ENCODE peak calls at places on chromosomes 3 and 15, in four cellular contexts. One of them, this sample, is unnamed.

GRCh38 chr3:80278056-80278455 is 510.3 kb upstream of the ROBO1 start:
- DNase-seq in NCI-H146: no peak
- DNase-seq in progenitor cell of endocrine pancreas: no peak
- DNase-seq in NCI-H1092 treated with DMSO at 0.1 percent for 48 hours: no peak
- DNase-seq in this sample: no peak

GRCh38 chr15:58269455-58270414 is 131.6 kb downstream of the AQP9 start:
- DNase-seq in NCI-H146: peak
- DNase-seq in progenitor cell of endocrine pancreas: peak
- DNase-seq in NCI-H1092 treated with DMSO at 0.1 percent for 48 hours: peak
- DNase-seq in this sample: no peak

GRCh38 chr3:185207931-185208746 is 45.7 kb downstream of the EHHADH start:
- DNase-seq in NCI-H146: no peak
- DNase-seq in progenitor cell of endocrine pancreas: no peak
- DNase-seq in NCI-H1092 treated with DMSO at 0.1 percent for 48 hours: no peak
- DNase-seq in this sample: no peak

GRCh38 chr15:76517910-76518309 is 181.3 kb downstream of the ISL2 start:
- DNase-seq in NCI-H146: no peak
- DNase-seq in progenitor cell of endocrine pancreas: no peak
- DNase-seq in NCI-H1092 treated with DMSO at 0.1 percent for 48 hours: no peak
- DNase-seq in this sample: no peak

GRCh38 chr3:9116351-9116750 is 133.1 kb downstream of the SRGAP3 start:
- DNase-seq in NCI-H146: no peak
- DNase-seq in progenitor cell of endocrine pancreas: no peak
- DNase-seq in NCI-H1092 treated with DMSO at 0.1 percent for 48 hours: no peak
- DNase-seq in this sample: no peak

GRCh38 chr15:52097176-52097575 is 15.4 kb downstream of the BCL2L10 start:
- DNase-seq in NCI-H146: no peak
- DNase-seq in progenitor cell of endocrine pancreas: no peak
- DNase-seq in NCI-H1092 treated with DMSO at 0.1 percent for 48 hours: no peak
- DNase-seq in this sample: no peak

GRCh38 chr3:184551614-184552256 is 9.8 kb upstream of the EPHB3 start:
- DNase-seq in NCI-H146: no peak
- DNase-seq in progenitor cell of endocrine pancreas: no peak
- DNase-seq in NCI-H1092 treated with DMSO at 0.1 percent for 48 hours: no peak
- DNase-seq in this sample: no peak

GRCh38 chr3:4852780-4853748 is 126.2 kb upstream of the BHLHE40 start:
- DNase-seq in NCI-H146: no peak
- DNase-seq in progenitor cell of endocrine pancreas: no peak
- DNase-seq in NCI-H1092 treated with DMSO at 0.1 percent for 48 hours: no peak
- DNase-seq in this sample: no peak

GRCh38 chr15:89333959-89334509 is 590 bp downstream of the POLG start:
- DNase-seq in NCI-H146: no peak
- DNase-seq in progenitor cell of endocrine pancreas: no peak
- DNase-seq in NCI-H1092 treated with DMSO at 0.1 percent for 48 hours: no peak
- DNase-seq in this sample: no peak

GRCh38 chr3:111072016-111072891 is 638 bp downstream of the NECTIN3 start:
- DNase-seq in NCI-H146: peak
- DNase-seq in progenitor cell of endocrine pancreas: peak
- DNase-seq in NCI-H1092 treated with DMSO at 0.1 percent for 48 hours: no peak
- DNase-seq in this sample: peak

GRCh38 chr3:98556164-98557130 is 24.7 kb downstream of the GPR15 start:
- DNase-seq in NCI-H146: no peak
- DNase-seq in progenitor cell of endocrine pancreas: no peak
- DNase-seq in NCI-H1092 treated with DMSO at 0.1 percent for 48 hours: no peak
- DNase-seq in this sample: peak

GRCh38 chr15:65870889-65871533 is 1.7 kb downstream of the RAB11A start:
- DNase-seq in NCI-H146: no peak
- DNase-seq in progenitor cell of endocrine pancreas: no peak
- DNase-seq in NCI-H1092 treated with DMSO at 0.1 percent for 48 hours: no peak
- DNase-seq in this sample: no peak

GRCh38 chr3:175890056-175890455 is 1030.9 kb downstream of the NAALADL2 start:
- DNase-seq in NCI-H146: no peak
- DNase-seq in progenitor cell of endocrine pancreas: no peak
- DNase-seq in NCI-H1092 treated with DMSO at 0.1 percent for 48 hours: no peak
- DNase-seq in this sample: no peak

GRCh38 chr15:26087881-26088280 is 224.8 kb upstream of the ATP10A start:
- DNase-seq in NCI-H146: no peak
- DNase-seq in progenitor cell of endocrine pancreas: no peak
- DNase-seq in NCI-H1092 treated with DMSO at 0.1 percent for 48 hours: no peak
- DNase-seq in this sample: no peak

GRCh38 chr15:77066961-77067690 is 3.8 kb downstream of the TSPAN3 start:
- DNase-seq in NCI-H146: peak
- DNase-seq in progenitor cell of endocrine pancreas: no peak
- DNase-seq in NCI-H1092 treated with DMSO at 0.1 percent for 48 hours: no peak
- DNase-seq in this sample: no peak

GRCh38 chr3:103629391-103629790 is 1194.6 kb downstream of the ZPLD1 start:
- DNase-seq in NCI-H146: no peak
- DNase-seq in progenitor cell of endocrine pancreas: no peak
- DNase-seq in NCI-H1092 treated with DMSO at 0.1 percent for 48 hours: no peak
- DNase-seq in this sample: no peak

GRCh38 chr3:172181936-172182708 is 142.7 kb downstream of the FNDC3B start:
- DNase-seq in NCI-H146: no peak
- DNase-seq in progenitor cell of endocrine pancreas: no peak
- DNase-seq in NCI-H1092 treated with DMSO at 0.1 percent for 48 hours: no peak
- DNase-seq in this sample: no peak

GRCh38 chr15:34578283-34578674 is 5.2 kb downstream of the GOLGA8B start:
- DNase-seq in NCI-H146: no peak
- DNase-seq in progenitor cell of endocrine pancreas: no peak
- DNase-seq in NCI-H1092 treated with DMSO at 0.1 percent for 48 hours: no peak
- DNase-seq in this sample: no peak

GRCh38 chr15:42577514-42578031 is 2.2 kb downstream of the STARD9 start:
- DNase-seq in NCI-H146: no peak
- DNase-seq in progenitor cell of endocrine pancreas: no peak
- DNase-seq in NCI-H1092 treated with DMSO at 0.1 percent for 48 hours: no peak
- DNase-seq in this sample: no peak

GRCh38 chr15:65033659-65034269 is 4.3 kb upstream of the MTFMT start:
- DNase-seq in NCI-H146: peak
- DNase-seq in progenitor cell of endocrine pancreas: no peak
- DNase-seq in NCI-H1092 treated with DMSO at 0.1 percent for 48 hours: peak
- DNase-seq in this sample: no peak

GRCh38 chr3:159322322-159322939 is 520.6 kb downstream of the MFSD1 start:
- DNase-seq in NCI-H146: peak
- DNase-seq in progenitor cell of endocrine pancreas: no peak
- DNase-seq in NCI-H1092 treated with DMSO at 0.1 percent for 48 hours: no peak
- DNase-seq in this sample: peak

GRCh38 chr3:175410251-175410650 is 551.1 kb downstream of the NAALADL2 start:
- DNase-seq in NCI-H146: no peak
- DNase-seq in progenitor cell of endocrine pancreas: no peak
- DNase-seq in NCI-H1092 treated with DMSO at 0.1 percent for 48 hours: no peak
- DNase-seq in this sample: no peak

GRCh38 chr3:106485202-106485601 is 616.4 kb upstream of the CBLB start:
- DNase-seq in NCI-H146: peak
- DNase-seq in progenitor cell of endocrine pancreas: no peak
- DNase-seq in NCI-H1092 treated with DMSO at 0.1 percent for 48 hours: peak
- DNase-seq in this sample: no peak

GRCh38 chr3:71786551-71786950 is 1.6 kb upstream of the PROK2 start:
- DNase-seq in NCI-H146: no peak
- DNase-seq in progenitor cell of endocrine pancreas: no peak
- DNase-seq in NCI-H1092 treated with DMSO at 0.1 percent for 48 hours: no peak
- DNase-seq in this sample: no peak

GRCh38 chr3:15023249-15023648 is 41.9 kb downstream of the MRPS25 start:
- DNase-seq in NCI-H146: no peak
- DNase-seq in progenitor cell of endocrine pancreas: no peak
- DNase-seq in NCI-H1092 treated with DMSO at 0.1 percent for 48 hours: no peak
- DNase-seq in this sample: no peak

GRCh38 chr3:43076857-43077256 is 29.0 kb downstream of the POMGNT2 start:
- DNase-seq in NCI-H146: no peak
- DNase-seq in progenitor cell of endocrine pancreas: no peak
- DNase-seq in NCI-H1092 treated with DMSO at 0.1 percent for 48 hours: no peak
- DNase-seq in this sample: no peak

GRCh38 chr15:70259030-70259424 is 161.3 kb upstream of the TLE3 start:
- DNase-seq in NCI-H146: no peak
- DNase-seq in progenitor cell of endocrine pancreas: no peak
- DNase-seq in NCI-H1092 treated with DMSO at 0.1 percent for 48 hours: no peak
- DNase-seq in this sample: peak

GRCh38 chr3:80232760-80233159 is 465.0 kb upstream of the ROBO1 start:
- DNase-seq in NCI-H146: no peak
- DNase-seq in progenitor cell of endocrine pancreas: no peak
- DNase-seq in NCI-H1092 treated with DMSO at 0.1 percent for 48 hours: no peak
- DNase-seq in this sample: no peak

This sample was measured in stimulated activated CD4-positive, alpha-beta T cell treated with anti-CD3 and anti-CD28 coated beads, Interleukin-4, amount 100 ng/mL, for 1 hour.